ENCODE peak calls at places on chromosome 14, in eight cellular contexts. J, X, C, H, E, Y, L and Z are unnamed samples.

GRCh38 chr14:91144425-91145145 is 30.7 kb downstream of the DGLUCY start:
- DNase-seq in C (peak; percentile 78), H (no peak), X (no peak), J (no peak), Y (peak; percentile 11), E (no peak), L (no peak), Z (no peak)

GRCh38 chr14:77184396-77185092 is 2.9 kb downstream of the TMEM63C start:
- DNase-seq in C (no peak), J (no peak), Y (no peak), H (no peak), E (no peak), L (peak; percentile 9), X (no peak), Z (no peak)

GRCh38 chr14:54681819-54682261 is 114.9 kb downstream of the SAMD4A start:
- DNase-seq in J (no peak), Y (peak; percentile 61), X (no peak), E (no peak), C (peak; percentile 12), L (no peak), H (no peak), Z (no peak)

GRCh38 chr14:65840786-65841185 is 428.3 kb downstream of the FUT8 start:
- DNase-seq in Y (peak; percentile 29), X (no peak), J (peak; percentile 19), C (peak; percentile 61), E (no peak), H (no peak), L (no peak), Z (no peak)

GRCh38 chr14:36656769-36657408 is 4.8 kb upstream of the PAX9 start:
- DNase-seq in J (no peak), L (no peak), Y (no peak), E (no peak), H (no peak), C (no peak), X (no peak), Z (no peak)

GRCh38 chr14:28609228-28609828 is 157.3 kb upstream of the FOXG1 start:
- DNase-seq in J (peak; percentile 4), X (no peak), C (peak; percentile 71), H (peak; percentile 81), E (peak; percentile 80), Y (peak; percentile 87), L (peak; percentile 30), Z (no peak)

GRCh38 chr14:88168498-88169165 is 154.4 kb downstream of the KCNK10 start:
- DNase-seq in J (no peak), C (peak; percentile 49), H (peak; percentile 29), X (peak; percentile 51), L (peak; percentile 38), E (peak; percentile 9), Y (peak; percentile 45), Z (no peak)

GRCh38 chr14:29282169-29282568 is 515.6 kb downstream of the FOXG1 start:
- DNase-seq in J (no peak), C (peak; percentile 48), L (no peak), E (no peak), Y (peak; percentile 11), X (no peak), H (no peak), Z (no peak)

GRCh38 chr14:37056473-37056872 is 115.9 kb downstream of the SLC25A21 start:
- DNase-seq in J (no peak), L (no peak), X (no peak), H (no peak), E (no peak), Y (peak; percentile 97), C (peak; percentile 57), Z (no peak)

GRCh38 chr14:74947353-74948227 is 7.8 kb downstream of the PGF start:
- DNase-seq in E (no peak), J (no peak), L (no peak), C (no peak), Y (no peak), X (no peak), H (no peak), Z (no peak)

GRCh38 chr14:55814064-55814463 is 234.1 kb downstream of the KTN1 start:
- DNase-seq in Y (peak; percentile 40), C (peak; percentile 23), X (no peak), H (no peak), L (no peak), E (no peak), J (no peak), Z (no peak)

GRCh38 chr14:100677152-100677924 is 49.4 kb upstream of the DLK1 start:
- DNase-seq in L (no peak), X (no peak), J (no peak), C (peak; percentile 20), E (no peak), H (no peak), Y (peak; percentile 46), Z (no peak)

GRCh38 chr14:104932676-104933631 is 8.3 kb downstream of the PLD4 start:
- DNase-seq in L (peak; percentile 14), E (peak; percentile 93), C (peak; percentile 82), J (peak; percentile 7), X (peak; percentile 83), H (peak; percentile 92), Y (peak; percentile 66), Z (peak; percentile 96)

GRCh38 chr14:90760055-90760444 is 56.2 kb downstream of the TTC7B start:
- DNase-seq in X (no peak), L (no peak), J (no peak), H (no peak), Y (no peak), C (no peak), E (no peak), Z (no peak)

GRCh38 chr14:99348816-99349609 is 77.0 kb upstream of the BCL11B start:
- DNase-seq in L (no peak), Y (no peak), C (no peak), J (no peak), X (no peak), H (no peak), E (no peak), Z (no peak)

GRCh38 chr14:59126714-59127436 is 61.6 kb upstream of the DAAM1 start:
- DNase-seq in L (peak; percentile 21), E (peak; percentile 8), H (no peak), C (peak; percentile 76), X (no peak), J (peak; percentile 19), Y (peak; percentile 73), Z (no peak)

GRCh38 chr14:80202888-80203562 is 8.3 kb downstream of the DIO2 start:
- DNase-seq in X (no peak), C (no peak), L (no peak), E (peak; percentile 2), Y (no peak), J (no peak), H (peak; percentile 62), Z (no peak)

GRCh38 chr14:76768201-76768656 is 7.0 kb downstream of the VASH1 start:
- DNase-seq in X (peak; percentile 65), Y (peak; percentile 42), H (no peak), E (no peak), J (no peak), L (no peak), C (no peak), Z (no peak)

GRCh38 chr14:65359503-65359902 is 53.0 kb upstream of the FUT8 start:
- DNase-seq in L (no peak), C (peak; percentile 65), Y (peak; percentile 69), E (no peak), X (no peak), H (no peak), J (no peak), Z (no peak)

GRCh38 chr14:70665448-70666363 is 24.0 kb downstream of the TTC9 start:
- DNase-seq in J (peak; percentile 28), Y (peak; percentile 20), H (no peak), E (no peak), L (peak; percentile 74), C (no peak), X (no peak), Z (no peak)

GRCh38 chr14:22865424-22866215 is 5.9 kb upstream of the LRP10 start:
- DNase-seq in H (no peak), J (no peak), L (no peak), X (no peak), C (no peak), Y (no peak), E (no peak), Z (no peak)
- TF ChIP-seq CTCF in H (no peak), J (no peak), L (peak; percentile 15), X (no peak), C (peak; percentile 25), Y (peak; percentile 56), E (peak; percentile 30), Z (peak; percentile 62)

DNA sequence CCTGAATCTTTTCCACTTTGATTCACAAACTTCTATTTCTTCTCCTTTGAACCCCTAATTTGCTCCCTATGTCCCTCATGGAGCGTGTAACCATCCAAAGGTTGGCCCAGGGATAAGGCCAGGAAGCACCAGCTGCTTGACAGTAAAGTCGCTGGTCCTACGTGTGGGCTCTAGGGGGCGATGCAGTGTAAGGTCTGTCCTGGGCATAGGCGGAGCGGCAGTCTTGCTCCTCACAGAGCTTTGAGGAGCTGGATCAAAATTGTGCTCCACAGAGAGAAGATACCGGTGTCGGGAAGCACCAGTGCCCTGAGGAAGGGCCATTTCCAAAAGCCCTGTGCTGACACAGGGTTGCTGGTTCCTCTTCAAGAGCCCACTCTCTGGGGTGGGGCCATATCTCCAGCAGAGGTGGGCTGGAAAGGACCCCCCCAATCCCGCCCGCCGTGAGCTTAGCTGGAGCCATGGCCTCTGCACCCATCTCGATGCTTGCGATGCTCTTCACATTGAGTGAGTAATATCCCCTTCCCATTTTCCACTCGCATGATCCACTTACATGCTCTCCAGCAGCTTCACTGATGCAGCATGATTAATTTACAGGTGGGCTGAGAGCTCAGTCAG is 49.9 kb upstream of the OR4E1 start:
- DNase-seq in X (no peak), H (peak; percentile 73), E (peak; percentile 46), J (no peak), C (no peak), Y (peak; percentile 4), L (peak; percentile 75), Z (no peak)
- TF ChIP-seq CTCF in X (peak; percentile 32), H (peak; percentile 63), E (peak; percentile 53), J (peak; percentile 44), C (peak; percentile 7), Y (peak; percentile 10), L (peak; percentile 69), Z (peak; percentile 46)

GRCh38 chr14:92603309-92604257 is 90.0 kb downstream of the RIN3 start:
- DNase-seq in Y (peak; percentile 92), H (no peak), J (no peak), L (no peak), X (peak; percentile 51), C (peak; percentile 76), E (no peak), Z (no peak)
- TF ChIP-seq CTCF in Y (peak; percentile 37), H (no peak), J (peak; percentile 53), L (peak; percentile 21), X (peak; percentile 70), C (peak; percentile 5), E (no peak), Z (no peak)

DNA sequence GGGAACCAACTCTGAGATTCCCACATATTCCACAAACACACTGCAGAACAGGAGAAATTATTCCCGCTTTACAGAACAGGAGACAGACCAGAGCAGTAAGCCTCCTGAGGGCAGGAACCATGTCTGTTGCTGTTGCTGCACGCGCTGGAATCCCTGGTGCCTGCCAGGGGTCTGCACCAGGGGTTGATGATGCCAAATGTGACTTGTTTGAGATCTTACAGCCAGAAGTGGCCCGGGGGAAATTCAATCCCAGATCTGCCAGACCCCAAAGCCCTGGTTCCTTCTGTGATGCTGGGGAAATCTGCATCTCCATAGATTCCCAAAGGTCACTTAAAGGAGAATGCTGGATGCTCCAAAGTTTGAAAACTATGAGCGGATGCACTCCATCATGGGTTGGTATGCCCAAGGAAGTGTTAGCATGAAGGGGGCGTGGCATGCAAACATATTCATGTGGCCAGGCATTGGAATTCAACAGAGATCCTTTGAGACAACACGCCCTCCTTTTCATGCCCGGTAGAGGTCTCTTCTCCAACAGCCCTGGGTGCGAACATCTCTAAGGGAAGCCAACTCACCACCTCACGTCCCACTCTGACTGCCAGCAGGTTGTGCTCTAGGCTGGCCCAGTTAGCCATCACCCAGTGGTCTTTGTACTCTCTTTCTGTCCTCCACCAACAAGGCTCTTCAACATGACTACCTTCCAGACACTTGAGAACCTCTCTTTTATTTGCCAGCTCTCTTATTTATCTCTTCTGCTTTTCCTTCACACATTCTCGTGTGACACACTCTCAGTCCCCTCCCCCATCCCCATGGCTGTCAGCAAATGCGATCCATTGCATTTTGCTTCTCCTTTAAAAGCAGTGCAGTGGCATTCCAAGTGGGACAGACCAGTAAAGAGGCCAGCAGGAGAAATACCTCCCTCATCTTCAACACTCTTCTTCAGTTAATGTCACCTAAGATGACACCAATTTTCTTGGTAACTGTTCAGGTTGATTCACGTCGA is 131.3 kb downstream of the ZFP36L1 start:
- DNase-seq in X (no peak), C (no peak), J (no peak), E (no peak), L (no peak), H (no peak), Y (no peak), Z (no peak)
- TF ChIP-seq CTCF in X (no peak), C (no peak), J (no peak), E (no peak), L (no peak), H (no peak), Y (no peak), Z (no peak)